ENCODE peak calls at places on chromosomes 5 and 9, in nine cellular contexts. A is CD8-positive, alpha-beta T cell; L is neural progenitor cell; R is neuronal stem cell; N is stomach; G is CD4-positive, CD25-positive, alpha-beta regulatory T cell; H is SK-N-SH; Y is mammary epithelial cell; Q is ovary. I is an unnamed sample. For H3K4me1, the result is how much of the 10 kb centered on the place peaks cover.

GRCh38 chr9:17613723-17614122 is 34.9 kb downstream of the SH3GL2 start:
- DNase-seq in A (no peak), Q (no peak), Y (peak), N (no peak), G (no peak), R (no peak), L (peak), H (no peak), I (no peak)

GRCh38 chr5:56269216-56269927 is 36.2 kb upstream of the ANKRD55 start:
- DNase-seq in Y (peak), A (no peak), L (peak), N (no peak), G (peak), R (no peak), H (peak), Q (no peak), I (peak)

GRCh38 chr5:16616536-16617271 is at the start of gene RETREG1:
- DNase-seq in N (peak), Y (peak), G (peak), L (peak), R (peak), H (peak), A (peak), Q (peak), I (peak)

GRCh38 chr9:70607329-70607728 is 192.9 kb upstream of the KLF9 start:
- DNase-seq in L (no peak), Q (no peak), N (no peak), R (no peak), G (no peak), Y (no peak), A (no peak), H (no peak), I (no peak)

GRCh38 chr9:1702701-1703100 is 312.4 kb upstream of the SMARCA2 start:
- DNase-seq in Y (no peak), G (no peak), Q (no peak), H (no peak), A (no peak), L (no peak), N (no peak), R (no peak), I (no peak)

GRCh38 chr5:132667761-132668705 is 5.8 kb upstream of the IL4 start:
- DNase-seq in N (peak), Y (no peak), R (no peak), A (no peak), G (no peak), Q (no peak), L (no peak), H (no peak), I (no peak)

GRCh38 chr5:27241564-27242257 is 203.3 kb upstream of the CDH9 start:
- DNase-seq in L (no peak), N (no peak), A (no peak), Q (no peak), R (no peak), Y (peak), H (no peak), G (no peak), I (no peak)

GRCh38 chr9:136939996-136940525 is 4.5 kb downstream of the FBXW5 start:
- DNase-seq in L (no peak), H (no peak), A (no peak), Y (no peak), N (no peak), R (no peak), Q (peak), G (no peak), I (peak)

GRCh38 chr5:37774912-37775483 is 64.8 kb downstream of the GDNF start:
- DNase-seq in Q (no peak), Y (peak), N (no peak), L (peak), H (no peak), G (peak), A (no peak), R (no peak), I (no peak)

GRCh38 chr5:171899792-171900191 is 106.6 kb downstream of the FBXW11 start:
- DNase-seq in N (no peak), L (peak), A (no peak), R (no peak), G (no peak), Y (no peak), Q (no peak), H (no peak), I (no peak)

GRCh38 chr9:2570615-2571479 is 50.7 kb upstream of the VLDLR start:
- DNase-seq in R (no peak), L (no peak), H (peak), N (peak), Q (peak), A (peak), Y (peak), G (no peak), I (peak)

GRCh38 chr9:97525451-97525850 is 24.0 kb downstream of the TMOD1 start:
- DNase-seq in R (no peak), G (no peak), Q (no peak), A (no peak), Y (peak), H (no peak), L (no peak), N (no peak), I (peak)

GRCh38 chr5:150144211-150144801 is 11.3 kb downstream of the PDGFRB start:
- DNase-seq in L (no peak), N (no peak), Y (no peak), G (no peak), A (no peak), Q (peak), H (peak), R (no peak), I (no peak)

GRCh38 chr9:70318002-70318401 is 59.2 kb downstream of the SMC5 start:
- DNase-seq in Y (no peak), G (no peak), N (no peak), H (no peak), A (no peak), Q (no peak), L (peak), R (no peak), I (peak)

GRCh38 chr5:1772634-1773033 is 27.0 kb downstream of the MRPL36 start:
- DNase-seq in A (no peak), H (peak), Q (no peak), N (no peak), Y (peak), L (no peak), R (no peak), G (peak), I (peak)

GRCh38 chr5:67617051-67617450 is 420.5 kb upstream of the CD180 start:
- DNase-seq in L (no peak), N (no peak), Q (no peak), G (no peak), R (no peak), H (no peak), Y (no peak), A (no peak), I (no peak)

GRCh38 chr9:69549310-69550202 is 122.6 kb downstream of the APBA1 start:
- DNase-seq in Q (no peak), N (no peak), A (no peak), H (peak), G (peak), R (no peak), L (peak), Y (no peak), I (no peak)

GRCh38 chr5:120938604-120939003 is 474.5 kb downstream of the PRR16 start:
- DNase-seq in A (no peak), Q (no peak), L (no peak), Y (no peak), N (no peak), H (no peak), G (no peak), R (no peak), I (no peak)

GRCh38 chr9:97528529-97529230 is 27.2 kb downstream of the TMOD1 start:
- DNase-seq in Y (no peak), G (no peak), L (no peak), R (no peak), A (no peak), N (no peak), H (no peak), Q (no peak), I (peak)

GRCh38 chr9:2267171-2267740 is 252.1 kb downstream of the SMARCA2 start:
- DNase-seq in Y (no peak), Q (peak), G (no peak), A (no peak), L (no peak), R (no peak), H (no peak), N (no peak), I (no peak)

GRCh38 chr9:134604834-134605233 is 36.8 kb upstream of the COL5A1 start:
- DNase-seq in A (no peak), H (no peak), G (no peak), R (no peak), Y (no peak), N (peak), Q (no peak), L (no peak), I (no peak)

GRCh38 chr9:13603916-13604315 is 324.4 kb upstream of the MPDZ start:
- DNase-seq in A (no peak), N (no peak), R (no peak), L (no peak), H (no peak), Q (no peak), G (no peak), Y (no peak), I (no peak)

GRCh38 chr9:32518276-32518675 is 7.7 kb downstream of the RIGI start:
- DNase-seq in H (no peak), N (no peak), Q (no peak), L (no peak), R (no peak), Y (no peak), A (no peak), G (no peak), I (no peak)

GRCh38 chr9:127214421-127215265 is 49.9 kb upstream of the GARNL3 start:
- DNase-seq in H (peak), A (peak), N (peak), Y (peak), L (peak), G (peak), Q (no peak), R (peak), I (peak)

GRCh38 chr5:77333451-77334123 is 123.1 kb downstream of the PDE8B start:
- DNase-seq in H (peak), Q (no peak), L (peak), G (no peak), A (no peak), N (no peak), Y (no peak), R (no peak), I (no peak)

DNA sequence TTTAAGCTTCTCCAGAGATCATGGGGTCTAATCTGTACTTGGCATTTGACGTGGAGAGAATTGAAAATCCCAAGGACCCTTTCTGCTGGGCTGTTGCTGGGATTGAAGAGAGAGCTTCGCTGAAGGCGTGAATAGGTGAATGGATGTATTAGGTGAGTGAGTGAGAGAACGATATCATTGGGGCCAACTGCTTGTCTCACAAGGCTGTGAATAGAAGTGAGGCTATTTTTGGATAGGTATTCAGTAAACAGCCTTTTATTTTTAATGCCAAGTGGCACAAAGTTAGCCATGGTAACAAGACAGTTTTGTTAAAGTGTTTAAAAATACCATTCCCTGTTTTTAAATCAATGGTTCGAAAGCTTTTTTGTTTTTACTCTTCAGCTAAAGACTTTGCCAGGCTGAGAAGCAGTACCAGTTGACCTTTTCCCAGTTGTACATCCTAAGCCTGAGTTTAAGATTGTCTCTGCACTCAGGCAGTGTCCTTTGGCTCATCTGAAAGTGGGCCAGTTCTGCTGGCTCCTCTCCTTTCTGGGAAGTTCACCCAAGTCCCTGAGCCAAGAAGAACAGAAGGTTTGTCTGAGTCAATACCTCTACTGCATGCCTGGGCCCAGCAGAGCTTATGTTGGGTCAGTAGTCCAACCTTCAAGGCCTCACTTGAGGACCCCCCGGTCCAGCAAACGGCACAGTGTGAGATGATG is 156.4 kb downstream of the MACROH2A1 start:
- DNase-seq in G (no peak), Y (no peak), N (peak), A (no peak), R (no peak), H (no peak), Q (no peak), L (no peak), I (no peak)
- H3K4me1 ChIP-seq in G (under half), Y (half or more), N (half or more), A (under half), R (under half), H (under half), Q (under half), L (under half), I (under half)

DNA sequence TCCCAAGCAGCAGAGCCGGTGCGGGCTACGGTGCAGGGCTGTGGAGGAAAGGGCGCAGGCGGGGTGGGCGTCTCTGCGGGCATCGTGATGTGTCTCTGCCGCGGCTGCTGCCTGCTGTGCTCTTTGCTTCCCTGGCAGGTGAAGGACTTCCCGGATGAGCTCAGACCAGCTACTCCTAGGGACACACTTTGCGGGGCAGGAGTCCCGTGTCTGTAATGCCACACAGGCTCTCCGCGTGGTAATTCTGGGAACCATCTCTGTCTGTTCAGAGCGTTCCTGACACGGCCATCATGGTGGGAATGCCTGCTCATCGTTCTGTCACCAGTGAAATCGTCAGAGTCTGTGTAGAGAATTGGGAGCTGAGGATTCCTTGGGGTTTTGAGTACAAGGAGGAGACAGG is 235.5 kb downstream of the FANCC start:
- DNase-seq in G (no peak), H (no peak), N (peak), R (no peak), Y (no peak), L (no peak), A (no peak), Q (no peak), I (peak)
- H3K4me1 ChIP-seq in G (under half), H (under half), N (half or more), R (under half), Y (under half), L (half or more), A (under half), Q (under half), I (under half)

GRCh38 chr9:129702563-129702962 is 37.1 kb downstream of the PRRX2 start:
- DNase-seq in N (peak), Q (no peak), H (no peak), A (no peak), R (no peak), G (no peak), Y (peak), L (no peak), I (no peak)
- H3K4me1 ChIP-seq in N (under half), Q (under half), H (under half), A (under half), R (under half), G (under half), Y (under half), L (under half), I (under half)

GRCh38 chr5:88667187-88668141 is 215.5 kb downstream of the MEF2C start:
- DNase-seq in A (no peak), L (peak), R (no peak), Q (no peak), G (no peak), H (no peak), Y (no peak), N (no peak), I (no peak)
- H3K4me1 ChIP-seq in A (under half), L (under half), R (under half), Q (under half), G (under half), H (under half), Y (under half), N (under half), I (under half)

GRCh38 chr9:133558191-133559126 is 24.0 kb downstream of the ADAMTSL2 start:
- DNase-seq in N (no peak), Q (no peak), A (no peak), G (no peak), Y (peak), L (peak), H (peak), R (no peak), I (no peak)

GRCh38 chr9:133561976-133562554 is 27.6 kb downstream of the ADAMTSL2 start:
- DNase-seq in N (no peak), R (no peak), Y (no peak), G (no peak), L (no peak), Q (no peak), A (no peak), H (no peak), I (no peak)

GRCh38 chr9:133562611-133563285 is 28.2 kb downstream of the ADAMTSL2 start:
- DNase-seq in Q (no peak), H (no peak), L (no peak), A (no peak), G (no peak), R (no peak), Y (no peak), N (no peak), I (no peak)

GRCh38 chr9:133560944-133561343 is 26.4 kb downstream of the ADAMTSL2 start:
- DNase-seq in N (no peak), G (no peak), A (no peak), Y (no peak), R (no peak), Q (no peak), H (no peak), L (no peak), I (no peak)

DNA sequence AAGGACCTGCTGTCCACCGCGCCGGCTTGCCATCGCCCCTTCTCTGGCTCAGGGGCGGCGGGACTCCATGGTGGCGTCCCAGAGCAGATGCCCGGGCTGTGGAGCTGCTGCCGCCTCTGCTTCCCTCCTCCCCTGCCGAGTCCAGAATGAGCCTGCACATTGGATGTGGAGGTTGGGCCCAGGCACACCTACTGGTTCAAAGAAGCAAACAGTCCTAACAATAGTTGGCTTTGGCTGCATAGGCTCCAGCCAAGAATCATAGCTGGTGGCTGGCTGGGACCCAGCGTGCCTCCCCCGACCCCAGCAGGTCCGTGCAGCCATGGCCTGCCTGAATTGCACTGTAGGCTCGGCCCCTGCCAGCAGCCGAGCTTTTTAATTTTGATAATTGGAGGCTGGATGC is 25.8 kb downstream of the ADAMTSL2 start:
- DNase-seq in Q (no peak), N (peak), L (no peak), H (no peak), Y (no peak), A (no peak), G (no peak), R (no peak), I (no peak)
- H3K4me1 ChIP-seq in Q (under half), N (under half), L (under half), H (under half), Y (under half), A (under half), G (under half), R (under half), I (under half)

DNA sequence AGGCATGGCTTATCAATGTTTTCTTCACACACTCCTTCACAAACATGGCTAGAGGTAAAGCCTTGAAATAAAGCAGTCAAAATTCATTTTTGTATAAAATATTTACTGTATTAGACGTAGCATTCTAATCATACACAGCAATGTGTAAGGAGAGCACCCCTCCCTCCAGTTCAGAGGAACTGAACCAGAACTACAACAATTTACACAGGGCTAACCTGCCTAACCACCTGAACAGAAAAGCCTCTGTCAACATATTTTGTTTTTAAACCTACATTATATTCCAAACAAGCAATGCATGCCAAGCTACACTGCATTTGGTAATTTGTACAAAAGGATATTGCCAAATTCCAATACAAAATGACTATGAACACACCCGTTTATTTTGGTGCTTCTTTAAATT is 41.6 kb downstream of the MLLT3 start:
- DNase-seq in Q (no peak), L (no peak), G (no peak), H (no peak), N (no peak), Y (no peak), A (no peak), R (no peak), I (no peak)
- H3K4me1 ChIP-seq in Q (under half), L (under half), G (under half), H (under half), N (under half), Y (under half), A (under half), R (under half), I (under half)

GRCh38 chr5:169091396-169091980 is 209.5 kb downstream of the SLIT3 start:
- DNase-seq in R (no peak), A (no peak), N (no peak), Q (no peak), Y (no peak), H (no peak), L (no peak), G (no peak), I (no peak)

GRCh38 chr5:169088032-169088726 is 212.8 kb downstream of the SLIT3 start:
- DNase-seq in G (no peak), Q (no peak), A (no peak), H (no peak), L (peak), R (no peak), Y (no peak), N (no peak), I (no peak)

GRCh38 chr5:169085656-169086055 is 215.3 kb downstream of the SLIT3 start:
- DNase-seq in Q (no peak), L (no peak), G (no peak), A (no peak), R (no peak), N (no peak), Y (peak), H (no peak), I (no peak)

GRCh38 chr5:169084775-169085566 is 216.0 kb downstream of the SLIT3 start:
- DNase-seq in N (no peak), G (no peak), A (no peak), Q (no peak), H (no peak), Y (no peak), L (peak), R (no peak), I (no peak)

DNA sequence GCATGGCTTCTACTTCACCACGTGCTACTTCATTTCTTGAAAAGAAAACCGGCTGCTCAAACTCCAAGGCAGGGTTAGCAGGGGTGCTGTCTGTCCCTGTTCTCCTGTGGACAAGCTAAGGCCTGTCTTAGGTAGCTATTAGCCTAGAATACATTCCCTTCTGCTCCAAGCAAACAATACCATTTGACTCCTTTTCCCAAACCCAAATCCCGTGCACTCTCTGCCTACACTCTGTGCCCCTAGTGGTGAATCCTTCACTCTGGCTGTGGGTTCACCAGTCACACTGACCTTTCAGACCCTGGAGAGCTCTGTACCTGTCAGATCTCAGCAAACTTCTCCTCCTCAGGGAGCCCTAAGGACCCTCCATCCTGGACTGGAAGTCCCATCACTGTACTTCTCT is 211.6 kb downstream of the SLIT3 start:
- DNase-seq in H (no peak), L (no peak), A (no peak), Q (no peak), N (no peak), Y (peak), R (no peak), G (no peak), I (no peak)
- H3K4me1 ChIP-seq in H (under half), L (under half), A (under half), Q (under half), N (under half), Y (under half), R (under half), G (under half), I (under half)

GRCh38 chr5:79552984-79553383 is 39.0 kb upstream of the HOMER1 start:
- DNase-seq in L (no peak), Q (no peak), G (peak), R (no peak), H (peak), Y (no peak), N (no peak), A (no peak), I (no peak)
- H3K4me1 ChIP-seq in L (under half), Q (under half), G (under half), R (under half), H (under half), Y (under half), N (under half), A (under half), I (under half)

I was measured in Caco-2.